ENCODE peak calls at places on chromosomes 3 and 15, in ten cellular contexts. Y is breast epithelium, T is astrocyte of the spinal cord, C is A549, M is endodermal cell, G is uterus, H is ovary, X is cardiac fibroblast, W is PC-3, R is lung. Z is an unnamed sample.

GRCh38 chr3:156535162-156535627 is 19.7 kb downstream of the SSR3 start:
- DNase-seq in H (peak; percentile 59), X (peak; percentile 99), R (peak; percentile 62), T (peak; percentile 100), M (peak; percentile 71), G (peak; percentile 68), W (peak; percentile 97), C (peak; percentile 87), Y (no peak), Z (no peak)

GRCh38 chr3:185859294-185859972 is 34.6 kb upstream of the IGF2BP2 start:
- DNase-seq in C (no peak), W (no peak), X (no peak), T (no peak), Y (no peak), M (no peak), H (no peak), R (no peak), G (no peak), Z (no peak)

GRCh38 chr15:77852241-77853007 is 219.7 kb upstream of the LINGO1 start:
- DNase-seq in H (peak; percentile 18), M (peak; percentile 31), T (no peak), C (no peak), R (no peak), G (no peak), W (no peak), X (no peak), Y (peak; percentile 48), Z (no peak)

GRCh38 chr15:96053039-96054021 is 277.2 kb upstream of the NR2F2 start:
- DNase-seq in X (peak; percentile 28), H (peak; percentile 56), R (peak; percentile 60), Y (peak; percentile 59), M (peak; percentile 85), G (peak; percentile 34), C (peak; percentile 19), T (peak; percentile 34), W (peak; percentile 12), Z (peak; percentile 30)

GRCh38 chr3:129592362-129593150 is 13.9 kb downstream of the PLXND1 start:
- DNase-seq in R (peak; percentile 51), X (peak; percentile 71), M (peak; percentile 88), H (peak; percentile 81), Y (no peak), T (no peak), G (peak; percentile 83), C (no peak), W (no peak), Z (no peak)

GRCh38 chr3:33077976-33078375 is 19.0 kb downstream of the GLB1 start:
- DNase-seq in H (no peak), W (no peak), T (no peak), R (no peak), G (no peak), C (no peak), M (no peak), Y (no peak), X (no peak), Z (no peak)

GRCh38 chr3:62128028-62128427 is 245.3 kb downstream of the FEZF2 start:
- DNase-seq in W (no peak), G (no peak), M (no peak), H (no peak), R (peak; percentile 38), Y (no peak), T (no peak), C (no peak), X (no peak), Z (no peak)

GRCh38 chr3:154728285-154728684 is 298.3 kb upstream of the GPR149 start:
- DNase-seq in W (no peak), T (no peak), G (no peak), R (no peak), H (no peak), C (no peak), M (no peak), X (no peak), Y (no peak), Z (no peak)

DNA sequence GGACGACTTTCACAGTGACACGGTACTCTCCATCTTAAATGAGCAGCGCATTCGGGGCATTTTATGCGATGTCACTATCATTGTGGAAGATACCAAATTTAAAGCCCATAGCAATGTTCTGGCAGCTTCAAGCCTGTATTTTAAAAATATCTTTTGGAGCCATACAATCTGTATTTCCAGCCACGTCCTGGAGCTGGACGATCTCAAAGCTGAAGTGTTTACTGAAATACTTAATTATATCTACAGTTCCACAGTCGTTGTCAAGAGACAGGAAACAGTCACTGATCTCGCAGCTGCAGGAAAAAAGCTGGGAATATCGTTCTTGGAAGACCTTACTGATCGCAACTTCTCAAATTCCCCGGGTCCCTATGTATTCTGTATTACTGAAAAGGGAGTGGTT is 44.4 kb upstream of the RASA2 start:
- DNase-seq in X (no peak), M (no peak), W (no peak), R (no peak), T (no peak), C (no peak), Y (no peak), H (no peak), G (no peak), Z (no peak)
- TF ChIP-seq CTCF in X (no peak), M (no peak), W (no peak), R (no peak), T (no peak), C (no peak), Y (no peak), H (no peak), G (no peak), Z (no peak)

GRCh38 chr3:24958910-24959447 is 464.3 kb upstream of the THRB start:
- DNase-seq in G (no peak), X (no peak), W (no peak), Y (no peak), M (no peak), C (no peak), H (no peak), R (no peak), T (no peak), Z (no peak)

GRCh38 chr3:24968076-24968475 is 460.0 kb upstream of the RARB start:
- DNase-seq in X (no peak), H (no peak), G (no peak), W (no peak), M (no peak), C (no peak), R (no peak), Y (no peak), T (no peak), Z (no peak)

GRCh38 chr3:24965706-24966105 is 462.4 kb upstream of the RARB start:
- DNase-seq in T (no peak), H (no peak), W (no peak), Y (no peak), X (peak; percentile 9), C (no peak), R (no peak), G (no peak), M (no peak), Z (no peak)

DNA sequence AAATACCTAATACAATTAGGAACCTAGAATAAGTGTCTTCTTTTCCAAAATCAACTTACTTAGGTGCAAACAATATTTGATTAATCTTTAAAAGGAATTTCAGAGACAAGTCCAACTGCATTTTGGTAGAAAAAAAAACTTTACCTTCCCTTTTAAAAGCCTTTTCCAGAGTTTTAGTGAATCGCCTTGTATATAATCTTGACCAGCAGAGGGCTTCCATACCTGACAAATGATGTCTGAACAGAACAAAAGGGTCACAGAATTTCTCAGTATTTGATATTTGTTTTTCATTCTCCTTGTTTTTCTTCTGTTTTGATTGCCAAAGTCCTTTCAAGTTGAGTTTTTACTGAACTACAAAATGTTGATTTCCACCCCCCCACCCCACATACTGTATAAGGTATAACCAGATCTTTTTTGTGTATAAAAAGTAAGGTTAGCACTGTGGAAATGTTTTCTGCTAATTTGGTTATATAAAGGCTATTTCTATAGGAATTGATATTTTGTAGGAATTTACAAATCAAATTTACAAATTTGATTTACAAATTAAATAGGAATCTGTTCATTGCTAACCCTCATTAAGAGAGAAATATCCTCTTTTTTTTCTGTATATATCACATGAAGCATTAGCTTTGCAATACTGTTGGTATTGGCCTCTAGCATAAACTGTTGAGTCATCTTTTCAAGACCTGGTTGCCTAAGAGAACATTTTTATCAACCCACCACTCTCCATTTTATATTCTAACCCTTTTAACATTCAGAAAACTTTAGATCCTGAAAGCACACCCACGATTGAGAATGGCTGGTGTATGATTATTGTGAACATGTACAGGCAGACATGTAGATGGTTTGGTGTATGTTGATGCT is 464.1 kb upstream of the RARB start:
- DNase-seq in W (peak; percentile 48), G (no peak), T (peak; percentile 58), H (no peak), R (no peak), M (no peak), X (peak; percentile 62), C (peak; percentile 39), Y (no peak), Z (no peak)
- TF ChIP-seq CTCF in W (peak; percentile 77), G (peak; percentile 52), T (peak; percentile 55), H (peak; percentile 21), R (no peak), M (peak; percentile 86), X (peak; percentile 42), C (peak; percentile 80), Y (peak; percentile 51), Z (no peak)

DNA sequence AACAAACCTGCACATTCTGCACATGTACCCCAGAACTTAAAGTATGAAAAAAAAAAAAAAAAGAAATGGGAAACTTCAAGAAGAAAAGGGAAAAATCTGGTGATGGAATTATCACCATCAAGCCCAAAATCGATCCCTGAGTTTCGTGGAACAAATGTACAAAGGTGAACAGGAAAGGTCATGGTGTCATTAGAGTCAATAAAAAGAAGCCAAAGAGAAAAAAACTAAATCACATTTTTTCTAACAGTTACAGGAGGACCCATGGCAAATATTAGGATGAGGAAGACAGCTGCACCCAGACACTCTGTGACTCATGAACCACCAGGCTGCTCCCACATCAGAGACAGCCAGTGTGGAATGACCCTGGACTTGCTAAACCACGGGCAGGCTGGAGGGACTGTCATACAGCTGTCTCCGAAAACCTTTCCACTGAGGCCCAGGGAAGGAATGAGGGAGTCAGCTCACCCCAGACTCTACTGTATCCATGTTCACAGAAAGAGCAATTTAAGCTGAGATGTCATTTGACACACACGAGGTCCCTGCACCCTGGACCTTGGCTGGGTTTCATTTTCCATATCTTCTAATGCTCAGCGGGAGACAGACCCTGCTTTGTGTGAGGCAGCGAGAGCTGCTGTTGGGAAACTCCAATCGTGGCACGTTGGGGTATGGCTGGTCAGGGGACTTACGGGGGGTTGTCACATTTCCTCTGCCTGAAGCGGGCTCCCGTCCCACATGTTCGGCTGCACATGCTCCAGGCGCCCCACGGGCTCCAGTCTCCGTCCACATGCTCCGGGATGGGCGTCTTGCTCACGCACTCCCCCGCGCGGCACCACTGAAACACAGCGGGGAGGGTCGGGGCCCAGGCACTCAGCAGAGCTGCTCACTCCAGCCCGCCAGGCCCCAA is 210.2 kb downstream of the ADAMTS17 start:
- DNase-seq in H (no peak), R (no peak), M (peak; percentile 80), T (peak; percentile 25), X (peak; percentile 54), G (no peak), C (peak; percentile 57), W (peak; percentile 56), Y (no peak), Z (no peak)
- TF ChIP-seq CTCF in H (no peak), R (no peak), M (peak; percentile 58), T (peak; percentile 47), X (peak; percentile 64), G (peak; percentile 14), C (peak; percentile 35), W (peak; percentile 62), Y (no peak), Z (no peak)

DNA sequence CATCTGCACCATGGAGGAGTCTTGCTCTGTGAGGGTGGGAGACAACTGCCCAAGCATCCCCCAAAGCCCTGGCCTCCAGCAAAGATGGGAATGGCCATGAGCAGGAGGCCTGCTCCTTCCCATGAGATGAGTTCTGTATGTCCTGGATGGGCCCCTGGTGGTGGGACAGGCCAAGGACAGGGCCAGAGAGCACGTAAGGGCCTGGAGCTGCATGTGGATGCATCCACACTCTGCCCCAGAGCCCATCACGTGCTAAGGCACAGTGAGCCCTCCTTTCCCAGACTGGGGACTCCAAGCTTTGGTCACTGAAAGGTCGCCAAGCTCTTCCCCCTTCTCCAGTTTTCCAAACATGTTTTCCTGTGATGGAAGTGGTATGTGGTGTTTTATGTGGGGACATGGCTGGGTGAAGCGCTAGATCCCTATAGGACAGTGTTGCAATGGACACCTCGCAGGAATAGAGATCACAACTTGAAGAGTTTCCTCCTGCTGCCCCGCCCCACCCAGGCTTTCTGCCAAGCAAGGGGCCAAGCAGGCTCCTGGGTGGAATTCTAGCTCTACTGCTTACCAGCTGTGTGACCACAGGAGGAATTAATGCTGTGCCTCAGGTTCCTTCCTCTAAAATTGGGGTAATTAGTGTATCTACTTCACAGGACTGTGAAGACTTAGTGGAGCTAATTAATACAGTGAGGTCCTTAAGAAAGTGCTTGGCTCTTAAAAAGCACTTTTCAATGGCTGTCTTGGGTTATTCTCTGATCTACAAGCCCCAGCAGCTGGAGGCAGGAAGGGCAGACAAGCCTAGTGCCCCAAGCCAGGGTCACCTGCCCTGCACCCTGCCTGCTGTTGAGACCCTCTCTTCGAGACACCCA is 106.4 kb upstream of the RPL32 start:
- DNase-seq in X (peak; percentile 57), H (peak; percentile 83), W (peak; percentile 70), M (peak; percentile 77), C (no peak), R (peak; percentile 52), Y (no peak), T (peak; percentile 68), G (peak; percentile 62), Z (no peak)
- TF ChIP-seq CTCF in X (no peak), H (no peak), W (no peak), M (peak; percentile 64), C (no peak), R (no peak), Y (no peak), T (peak; percentile 21), G (no peak), Z (no peak)

Z was measured in omental fat pad.